ENCODE peak calls at places on chromosomes 11 and 22, in eight cellular contexts. W is HCT116, T is neural progenitor cell, D is IMR-90, S is fibroblast of lung, C is MM.1S, E is SK-N-SH, U is GM23248. V is an unnamed sample.

GRCh38 chr11:31387379-31387778 is 17.7 kb downstream of the DNAJC24 start:
- DNase-seq in C (no peak), D (peak; percentile 16), U (no peak), W (no peak), T (no peak), E (no peak), S (peak; percentile 20), V (no peak)

GRCh38 chr22:17370036-17370765 is 941 bp downstream of the CECR2 start:
- DNase-seq in E (peak; percentile 32), D (no peak), T (peak; percentile 76), S (no peak), C (no peak), W (no peak), U (no peak), V (no peak)

GRCh38 chr22:38026130-38027111 is 30.8 kb upstream of the PICK1 start:
- DNase-seq in W (no peak), E (peak; percentile 26), U (no peak), D (no peak), C (no peak), T (no peak), S (no peak), V (no peak)

GRCh38 chr22:30396871-30397655 is at the start of gene SEC14L2:
- DNase-seq in U (peak; percentile 84), C (peak; percentile 29), T (peak; percentile 76), W (peak; percentile 43), D (peak; percentile 26), S (peak; percentile 49), E (peak; percentile 90), V (peak; percentile 75)

GRCh38 chr11:117221775-117222517 is 9.9 kb downstream of the PCSK7 start:
- DNase-seq in W (no peak), D (peak; percentile 72), C (no peak), T (no peak), U (peak; percentile 54), S (no peak), E (no peak), V (no peak)

GRCh38 chr22:30733081-30733680 is 38.5 kb downstream of the OSBP2 start:
- DNase-seq in W (no peak), U (peak; percentile 65), S (peak; percentile 88), D (peak; percentile 75), T (no peak), E (no peak), C (no peak), V (peak; percentile 46)

GRCh38 chr11:71125150-71125549 is 127.2 kb downstream of the SHANK2 start:
- DNase-seq in S (no peak), D (no peak), E (no peak), W (no peak), U (no peak), T (no peak), C (no peak), V (no peak)

GRCh38 chr11:131624526-131624925 is 254.1 kb downstream of the NTM start:
- DNase-seq in T (no peak), E (no peak), D (peak; percentile 2), W (no peak), S (peak; percentile 81), C (no peak), U (peak; percentile 85), V (no peak)

GRCh38 chr11:134760957-134761356 is 348.9 kb upstream of the B3GAT1 start:
- DNase-seq in E (no peak), U (no peak), C (no peak), D (no peak), T (no peak), S (no peak), W (no peak), V (no peak)

GRCh38 chr11:69664901-69665300 is 10.3 kb downstream of the LTO1 start:
- DNase-seq in C (no peak), D (no peak), S (no peak), T (no peak), W (no peak), E (no peak), U (no peak), V (no peak)

GRCh38 chr22:27686534-27686933 is 115.0 kb downstream of the MN1 start:
- DNase-seq in E (no peak), T (no peak), S (peak; percentile 93), C (no peak), D (peak; percentile 85), W (peak; percentile 68), U (peak; percentile 92), V (no peak)

GRCh38 chr11:1546077-1546535 is 26.0 kb downstream of the DUSP8 start:
- DNase-seq in T (no peak), S (no peak), W (no peak), D (no peak), U (no peak), C (no peak), E (no peak), V (no peak)

GRCh38 chr22:48488149-48488551 is 1339.5 kb downstream of the BRD1 start:
- DNase-seq in S (no peak), W (no peak), D (no peak), U (peak; percentile 15), T (peak; percentile 40), E (peak; percentile 23), C (peak; percentile 16), V (peak; percentile 53)

GRCh38 chr11:3959918-3960295 is 104.4 kb downstream of the STIM1 start:
- DNase-seq in D (peak; percentile 25), C (no peak), U (peak; percentile 55), T (no peak), W (no peak), S (no peak), E (no peak), V (no peak)

GRCh38 chr22:31253949-31254348 is 38.3 kb downstream of the PIK3IP1 start:
- DNase-seq in E (no peak), C (no peak), D (no peak), W (no peak), T (no peak), U (no peak), S (peak; percentile 13), V (no peak)

GRCh38 chr22:27223317-27224177 is 566.2 kb downstream of the MIAT start:
- DNase-seq in W (no peak), D (peak; percentile 89), E (no peak), C (no peak), U (peak; percentile 96), S (peak; percentile 100), T (no peak), V (no peak)

GRCh38 chr11:32432565-32433248 is 2.6 kb downstream of the WT1 start:
- DNase-seq in S (no peak), W (no peak), U (no peak), E (no peak), T (no peak), C (no peak), D (no peak), V (no peak)

GRCh38 chr22:41469218-41469851 is 418 bp downstream of the ACO2 start:
- DNase-seq in S (no peak), D (no peak), U (no peak), E (no peak), C (peak; percentile 61), W (no peak), T (peak; percentile 55), V (peak; percentile 86)

GRCh38 chr11:90330632-90331031 is 107.8 kb upstream of the CHORDC1 start:
- DNase-seq in S (no peak), E (no peak), C (no peak), D (no peak), U (no peak), W (no peak), T (no peak), V (no peak)

GRCh38 chr11:86800956-86801264 is 568 bp downstream of the PRSS23 start:
- DNase-seq in U (no peak), E (no peak), T (no peak), S (no peak), W (no peak), C (no peak), D (no peak), V (no peak)

GRCh38 chr22:50524664-50525103 is 714 bp downstream of the SCO2 start:
- DNase-seq in C (peak; percentile 36), W (no peak), U (peak; percentile 65), S (no peak), D (no peak), T (no peak), E (no peak), V (no peak)

GRCh38 chr22:48492371-48493320 is 1335.0 kb downstream of the BRD1 start:
- DNase-seq in W (peak; percentile 48), S (peak; percentile 73), E (peak; percentile 84), U (peak; percentile 87), C (peak; percentile 82), T (peak; percentile 89), D (peak; percentile 57), V (peak; percentile 91)

GRCh38 chr11:85269109-85269508 is 358.0 kb downstream of the DLG2 start:
- DNase-seq in W (no peak), T (no peak), S (peak; percentile 9), C (no peak), U (no peak), E (no peak), D (no peak), V (no peak)

GRCh38 chr11:107860688-107861087 is 2.1 kb upstream of the SLC35F2 start:
- DNase-seq in T (no peak), S (no peak), C (no peak), U (no peak), W (no peak), D (no peak), E (peak; percentile 36), V (no peak)

DNA sequence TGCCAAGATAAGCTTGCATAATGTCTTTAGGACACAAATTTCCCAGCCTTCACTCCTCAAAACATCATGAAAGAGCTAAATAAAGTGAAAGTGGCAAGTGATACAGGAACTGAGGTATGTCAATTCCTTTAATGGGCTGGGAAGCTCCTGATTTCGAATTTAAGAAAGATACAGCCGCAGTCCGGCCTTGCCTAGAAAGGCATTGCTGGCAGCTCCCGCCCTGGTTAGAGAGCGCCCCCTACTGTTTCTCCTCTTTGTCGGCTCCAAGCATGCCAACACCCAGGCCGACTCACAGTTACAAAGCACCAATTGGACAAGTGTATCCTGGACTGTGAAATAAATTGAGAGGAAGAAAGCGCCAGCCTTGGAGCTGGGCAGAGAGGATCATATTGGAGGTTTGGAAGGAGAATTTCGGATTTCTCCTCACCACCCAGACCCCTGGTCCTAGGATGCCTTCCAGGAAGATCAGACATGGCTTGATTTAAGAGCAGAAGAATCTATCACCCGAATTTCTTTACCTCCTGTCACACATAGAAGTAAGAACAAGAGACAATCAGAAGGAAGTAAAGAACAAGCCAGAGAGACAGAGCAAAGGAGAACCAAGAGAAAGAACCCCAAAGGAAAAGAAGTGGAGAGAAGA is 84.0 kb downstream of the FAM76B start:
- DNase-seq in T (peak; percentile 92), E (peak; percentile 65), U (peak; percentile 92), D (peak; percentile 81), W (peak; percentile 82), C (peak; percentile 78), S (peak; percentile 80), V (peak; percentile 97)
- H3K4me3 ChIP-seq in T (no peak overlapping the region), E (no peak overlapping the region), U (no peak overlapping the region), D (no peak overlapping the region), W (no peak overlapping the region), C (no peak overlapping the region), S (no peak overlapping the region), V (no peak overlapping the region)

GRCh38 chr11:12206529-12206928 is 96.1 kb downstream of the MICAL2 start:
- DNase-seq in S (peak; percentile 41), E (no peak), T (no peak), D (peak; percentile 42), U (peak; percentile 22), C (no peak), W (no peak), V (no peak)
- H3K4me2 ChIP-seq in S (no peak overlapping the region), E (no peak overlapping the region), T (no peak overlapping the region), D (no peak overlapping the region), U (no peak overlapping the region), C (no peak overlapping the region), W (no peak overlapping the region), V (no peak overlapping the region)

GRCh38 chr22:36409911-36410756 is 22.4 kb upstream of the MYH9 start:
- DNase-seq in D (no peak), U (no peak), W (peak; percentile 96), T (peak; percentile 100), S (peak; percentile 76), E (no peak), C (no peak), V (no peak)
- H3K4me3 ChIP-seq in D (no peak overlapping the region), U (no peak overlapping the region), W (peak overlapping the region; percentile 79), T (peak overlapping the region; percentile 45), S (no peak overlapping the region), E (no peak overlapping the region), C (no peak overlapping the region), V (no peak overlapping the region)

GRCh38 chr22:19948057-19948760 is 6.6 kb upstream of the TXNRD2 start:
- DNase-seq in C (no peak), T (no peak), W (no peak), U (no peak), S (no peak), D (no peak), E (no peak), V (no peak)
- H3K4me2 ChIP-seq in C (no peak overlapping the region), T (no peak overlapping the region), W (no peak overlapping the region), U (no peak overlapping the region), S (no peak overlapping the region), D (no peak overlapping the region), E (no peak overlapping the region), V (no peak overlapping the region)